ENCODE peak calls at places on chromosomes 6 and 20, in seven cellular contexts. P is D341Med, E is esophagus squamous epithelium, N is Kasumi-1, Y is ovary, R is choroid plexus epithelial cell, U is ureter. Z is an unnamed sample.

GRCh38 chr6:36927691-36928546 is 26.6 kb upstream of the PI16 start:
- DNase-seq in P (no peak), E (no peak), N (no peak), Y (no peak), R (peak; percentile 73), U (no peak), Z (no peak)

GRCh38 chr20:49247169-49247734 is 28.0 kb downstream of the DDX27 start:
- DNase-seq in P (no peak), E (no peak), N (no peak), Y (no peak), R (no peak), U (no peak), Z (no peak)

GRCh38 chr20:17843246-17844132 is 125.1 kb downstream of the SNX5 start:
- DNase-seq in P (no peak), E (no peak), N (no peak), Y (peak; percentile 72), R (peak; percentile 96), U (peak; percentile 69), Z (peak; percentile 72)

GRCh38 chr20:31708839-31709534 is 13.7 kb downstream of the BCL2L1 start:
- DNase-seq in P (no peak), E (no peak), N (no peak), Y (no peak), R (no peak), U (no peak), Z (peak; percentile 45)

GRCh38 chr6:44809256-44809655 is 421.8 kb downstream of the CDC5L start:
- DNase-seq in P (no peak), E (no peak), N (no peak), Y (no peak), R (no peak), U (no peak), Z (no peak)

GRCh38 chr20:58965270-58966064 is 15.6 kb upstream of the NELFCD start:
- DNase-seq in P (no peak), E (no peak), N (no peak), Y (no peak), R (no peak), U (no peak), Z (no peak)

GRCh38 chr6:168968228-168968627 is 285.4 kb downstream of the THBS2 start:
- DNase-seq in P (no peak), E (no peak), N (no peak), Y (peak; percentile 50), R (peak; percentile 91), U (peak; percentile 69), Z (no peak)

GRCh38 chr6:40042232-40042631 is 108.0 kb upstream of the MOCS1 start:
- DNase-seq in P (no peak), E (no peak), N (no peak), Y (no peak), R (no peak), U (peak; percentile 56), Z (no peak)

GRCh38 chr6:16872543-16873230 is 111.4 kb upstream of the ATXN1 start:
- DNase-seq in P (no peak), E (no peak), N (no peak), Y (no peak), R (no peak), U (no peak), Z (no peak)

GRCh38 chr6:11613336-11613735 is 75.8 kb downstream of the TMEM170B start:
- DNase-seq in P (no peak), E (no peak), N (no peak), Y (no peak), R (no peak), U (no peak), Z (no peak)

GRCh38 chr6:7922596-7922995 is 12.0 kb upstream of the TXNDC5 start:
- DNase-seq in P (no peak), E (no peak), N (no peak), Y (no peak), R (peak; percentile 72), U (no peak), Z (no peak)

GRCh38 chr6:71404145-71404966 is 115.7 kb downstream of the OGFRL1 start:
- DNase-seq in P (no peak), E (no peak), N (no peak), Y (no peak), R (peak; percentile 90), U (no peak), Z (no peak)

GRCh38 chr20:40706977-40707582 is 18.0 kb upstream of the MAFB start:
- DNase-seq in P (no peak), E (no peak), N (peak; percentile 6), Y (no peak), R (no peak), U (no peak), Z (no peak)

GRCh38 chr6:29667158-29667557 is 10.3 kb downstream of the MOG start:
- DNase-seq in P (no peak), E (no peak), N (no peak), Y (no peak), R (no peak), U (no peak), Z (no peak)

GRCh38 chr6:150207931-150208570 is 65.2 kb downstream of the PPP1R14C start:
- DNase-seq in P (no peak), E (no peak), N (no peak), Y (no peak), R (no peak), U (no peak), Z (no peak)

GRCh38 chr6:99270852-99271251 is 78.6 kb downstream of the FAXC start:
- DNase-seq in P (no peak), E (no peak), N (no peak), Y (peak; percentile 29), R (no peak), U (no peak), Z (no peak)

GRCh38 chr6:127420558-127420957 is 38.6 kb downstream of the KIAA0408 start:
- DNase-seq in P (peak; percentile 75), E (peak; percentile 27), N (peak; percentile 91), Y (peak; percentile 57), R (peak; percentile 97), U (peak; percentile 76), Z (peak; percentile 65)

GRCh38 chr20:16128538-16129106 is 444.6 kb downstream of the KIF16B start:
- DNase-seq in P (no peak), E (no peak), N (no peak), Y (no peak), R (no peak), U (no peak), Z (no peak)

GRCh38 chr6:13953061-13953705 is 28.4 kb downstream of the RNF182 start:
- DNase-seq in P (no peak), E (no peak), N (no peak), Y (no peak), R (peak; percentile 1), U (no peak), Z (no peak)

GRCh38 chr6:85185977-85186376 is 263.9 kb upstream of the NT5E start:
- DNase-seq in P (no peak), E (no peak), N (no peak), Y (no peak), R (peak; percentile 84), U (no peak), Z (no peak)

GRCh38 chr6:9085054-9085746 is 649.9 kb upstream of the SLC35B3 start:
- DNase-seq in P (no peak), E (no peak), N (no peak), Y (no peak), R (peak; percentile 1), U (no peak), Z (no peak)

GRCh38 chr6:35435075-35435837 is 16.9 kb upstream of the FANCE start:
- DNase-seq in P (peak; percentile 56), E (no peak), N (no peak), Y (no peak), R (no peak), U (no peak), Z (no peak)

GRCh38 chr20:15487030-15487429 is 1086.2 kb downstream of the KIF16B start:
- DNase-seq in P (no peak), E (no peak), N (no peak), Y (no peak), R (peak; percentile 13), U (no peak), Z (no peak)

GRCh38 chr6:128519132-128519930 is 1.1 kb downstream of the PTPRK start:
- DNase-seq in P (peak; percentile 43), E (no peak), N (peak; percentile 21), Y (peak; percentile 58), R (peak; percentile 63), U (peak; percentile 68), Z (peak; percentile 64)

GRCh38 chr6:29627762-29628418 is 5.1 kb downstream of the GABBR1 start:
- DNase-seq in P (peak; percentile 70), E (no peak), N (peak; percentile 23), Y (peak; percentile 87), R (peak; percentile 92), U (peak; percentile 75), Z (peak; percentile 86)

GRCh38 chr20:2800590-2801458 is at the start of gene CPXM1:
- DNase-seq in P (no peak), E (no peak), N (peak; percentile 98), Y (no peak), R (no peak), U (no peak), Z (no peak)

GRCh38 chr20:36116813-36117441 is 37.6 kb upstream of the EPB41L1 start:
- DNase-seq in P (no peak), E (no peak), N (no peak), Y (no peak), R (peak; percentile 44), U (no peak), Z (no peak)